ENCODE peak calls at places on chromosomes 6 and 20, in four cellular contexts. V is ecto neural progenitor cell; W is H54; K is activated naive CD4-positive, alpha-beta T cell. U is an unnamed sample.
A peak's percentile ranks its signal among the peaks of the same experiment; 100 is the strongest.

GRCh38 chr6:108622601-108623335 is 62.1 kb downstream of the FOXO3 start:
- DNase-seq in W (peak; percentile 19), V (no peak), K (no peak), U (peak; percentile 99)

GRCh38 chr20:34049897-34050695 is 56.4 kb downstream of the RALY start:
- DNase-seq in W (no peak), V (no peak), K (no peak), U (no peak)

GRCh38 chr6:70459235-70459634 is 45.9 kb downstream of the FAM135A start:
- DNase-seq in W (no peak), V (no peak), K (no peak), U (no peak)

GRCh38 chr20:34083137-34083536 is 28.9 kb downstream of the EIF2S2 start:
- DNase-seq in K (no peak), V (no peak), W (peak; percentile 98), U (peak; percentile 95)

GRCh38 chr20:49420811-49421295 is 61.6 kb downstream of the KCNB1 start:
- DNase-seq in K (no peak), W (no peak), V (no peak), U (peak; percentile 42)

GRCh38 chr6:33875696-33876095 is 71.9 kb upstream of the MLN start:
- DNase-seq in K (no peak), W (no peak), V (no peak), U (no peak)

GRCh38 chr20:24199493-24199892 is 210.9 kb upstream of the GGTLC1 start:
- DNase-seq in V (no peak), K (no peak), W (no peak), U (no peak)

GRCh38 chr20:25039697-25040437 is 18.1 kb downstream of the ACSS1 start:
- DNase-seq in W (no peak), V (no peak), K (no peak), U (peak; percentile 79)

GRCh38 chr6:82178084-82178758 is 69.3 kb downstream of the IBTK start:
- DNase-seq in W (no peak), V (no peak), K (no peak), U (peak; percentile 70)